ENCODE peak calls at places on chromosomes 4 and X, in six cellular contexts. J is BE2C; E is left colon; H is ovary; N is Peyer's patch; T is stimulated activated CD4-positive, alpha-beta T cell treated with anti-CD3 and anti-CD28 coated beads, TNF-alpha, amount 100 ng/mL, for 48 hours. P is an unnamed sample.

GRCh38 chr4:90799895-90800294 is 672.7 kb downstream of the CCSER1 start:
- DNase-seq in J (no peak), E (no peak), H (no peak), N (no peak), T (no peak), P (no peak)

GRCh38 chr4:101813604-101814003 is 23.1 kb downstream of the BANK1 start:
- DNase-seq in J (no peak), E (no peak), H (no peak), N (peak), T (no peak), P (no peak)

GRCh38 chr4:56475917-56476316 is 8.5 kb downstream of the SRP72 start:
- DNase-seq in J (no peak), E (no peak), H (no peak), N (no peak), T (no peak), P (no peak)

GRCh38 chr4:98468744-98469143 is 189.7 kb downstream of the TSPAN5 start:
- DNase-seq in J (no peak), E (no peak), H (peak), N (no peak), T (no peak), P (no peak)

GRCh38 chrX:97446298-97446882 is 562.7 kb downstream of the RPA4 start:
- DNase-seq in J (no peak), E (no peak), H (no peak), N (no peak), T (no peak), P (no peak)

GRCh38 chrX:88397551-88397950 is 349.5 kb upstream of the CPXCR1 start:
- DNase-seq in J (no peak), E (no peak), H (no peak), N (no peak), T (no peak), P (no peak)

GRCh38 chr4:48388504-48389154 is 47.3 kb downstream of the SLAIN2 start:
- DNase-seq in J (no peak), E (no peak), H (no peak), N (no peak), T (no peak), P (no peak)

GRCh38 chr4:184764601-184765000 is 30.7 kb upstream of the CENPU start:
- DNase-seq in J (no peak), E (no peak), H (no peak), N (no peak), T (no peak), P (no peak)

GRCh38 chrX:139204903-139205667 is 325.5 kb upstream of the F9 start:
- DNase-seq in J (no peak), E (peak), H (peak), N (peak), T (no peak), P (peak)

GRCh38 chr4:141563721-141564120 is 72.7 kb upstream of the IL15 start:
- DNase-seq in J (no peak), E (no peak), H (no peak), N (no peak), T (no peak), P (no peak)

GRCh38 chr4:71974681-71975080 is 57.1 kb upstream of the NPFFR2 start:
- DNase-seq in J (no peak), E (no peak), H (no peak), N (no peak), T (no peak), P (no peak)

GRCh38 chr4:24032371-24032989 is 142.6 kb upstream of the PPARGC1A start:
- DNase-seq in J (peak), E (peak), H (no peak), N (no peak), T (no peak), P (no peak)

GRCh38 chr4:10655968-10656367 is 28.6 kb downstream of the CLNK start:
- DNase-seq in J (no peak), E (no peak), H (no peak), N (no peak), T (no peak), P (no peak)

GRCh38 chr4:124060261-124060918 is 652.1 kb downstream of the ANKRD50 start:
- DNase-seq in J (no peak), E (no peak), H (no peak), N (peak), T (no peak), P (peak)

GRCh38 chrX:75155454-75155829 is 641 bp downstream of the ABCB7 start:
- DNase-seq in J (no peak), E (no peak), H (no peak), N (no peak), T (no peak), P (peak)

GRCh38 chr4:150436598-150437370 is 145.2 kb upstream of the MAB21L2 start:
- DNase-seq in J (no peak), E (no peak), H (no peak), N (no peak), T (no peak), P (no peak)

GRCh38 chrX:150507251-150507856 is 61.1 kb upstream of the MTM1 start:
- DNase-seq in J (no peak), E (peak), H (peak), N (no peak), T (no peak), P (no peak)

GRCh38 chrX:98289726-98290125 is 1406.0 kb downstream of the RPA4 start:
- DNase-seq in J (no peak), E (no peak), H (no peak), N (no peak), T (no peak), P (no peak)

GRCh38 chr4:24853142-24853541 is 57.8 kb downstream of the SOD3 start:
- DNase-seq in J (no peak), E (no peak), H (no peak), N (no peak), T (no peak), P (no peak)

GRCh38 chr4:4854649-4855292 is 4.7 kb upstream of the MSX1 start:
- DNase-seq in J (peak), E (no peak), H (no peak), N (no peak), T (no peak), P (peak)

GRCh38 chr4:152308925-152309324 is 227.0 kb downstream of the FBXW7 start:
- DNase-seq in J (no peak), E (no peak), H (no peak), N (no peak), T (no peak), P (no peak)

GRCh38 chr4:8228319-8229250 is 29.5 kb downstream of the SH3TC1 start:
- DNase-seq in J (peak), E (peak), H (peak), N (peak), T (peak), P (peak)

GRCh38 chrX:56798866-56799864 is 70.1 kb downstream of the NBDY start:
- DNase-seq in J (no peak), E (no peak), H (peak), N (no peak), T (no peak), P (no peak)

GRCh38 chr4:173167793-173168395 is 717 bp upstream of the GALNT7 start:
- DNase-seq in J (peak), E (peak), H (no peak), N (peak), T (no peak), P (peak)

GRCh38 chr4:111755571-111755970 is 389.7 kb upstream of the FAM241A start:
- DNase-seq in J (no peak), E (no peak), H (no peak), N (no peak), T (no peak), P (no peak)

GRCh38 chr4:121454251-121454979 is 73.6 kb upstream of the QRFPR start:
- DNase-seq in J (no peak), E (no peak), H (no peak), N (no peak), T (no peak), P (no peak)

GRCh38 chr4:84852081-84852480 is 114.4 kb downstream of the WDFY3 start:
- DNase-seq in J (no peak), E (no peak), H (no peak), N (no peak), T (no peak), P (no peak)